ENCODE peak calls at places on chromosomes 13 and 19, in nine cellular contexts. C is NCI-H1930; J is stimulated activated CD8-positive, alpha-beta memory T cell treated with anti-CD3 and anti-CD28 coated beads, Interleukin-15, amount 100 ng/mL, for 1 hour; A is AG08396; T is cardiac muscle cell; Y is PC-3; B is CD4-positive, alpha-beta memory T cell; G is psoas muscle; S is T-helper 2 cell. L is an unnamed sample.

GRCh38 chr13:98475521-98475920 is 101.4 kb downstream of the STK24 start:
- DNase-seq in C (no peak), J (no peak), A (no peak), T (peak), Y (no peak), B (no peak), G (no peak), S (no peak), L (no peak)

GRCh38 chr13:43054803-43055802 is 31.7 kb downstream of the DNAJC15 start:
- DNase-seq in C (no peak), J (no peak), A (peak), T (peak), Y (peak), B (peak), G (no peak), S (no peak), L (peak)

GRCh38 chr13:111561091-111561778 is 240.8 kb downstream of the TEX29 start:
- DNase-seq in C (no peak), J (no peak), A (no peak), T (no peak), Y (no peak), B (no peak), G (no peak), S (no peak), L (no peak)

GRCh38 chr19:6481541-6482342 is at the start of gene DENND1C:
- DNase-seq in C (no peak), J (peak), A (peak), T (peak), Y (peak), B (peak), G (peak), S (peak), L (no peak)

GRCh38 chr19:48672994-48673393 is at the start of gene NTN5:
- DNase-seq in C (no peak), J (no peak), A (no peak), T (no peak), Y (no peak), B (no peak), G (no peak), S (no peak), L (no peak)

GRCh38 chr19:10744848-10745293 is 27.0 kb downstream of the DNM2 start:
- DNase-seq in C (no peak), J (no peak), A (no peak), T (no peak), Y (no peak), B (no peak), G (no peak), S (no peak), L (no peak)

GRCh38 chr13:76969488-76970365 is 21.4 kb downstream of the ACOD1 start:
- DNase-seq in C (no peak), J (no peak), A (no peak), T (no peak), Y (peak), B (no peak), G (no peak), S (no peak), L (no peak)

GRCh38 chr19:13966684-13967128 is 14.4 kb downstream of the DCAF15 start:
- DNase-seq in C (no peak), J (no peak), A (no peak), T (no peak), Y (no peak), B (no peak), G (no peak), S (no peak), L (no peak)

GRCh38 chr13:101309014-101309619 is 107.2 kb downstream of the NALCN start:
- DNase-seq in C (no peak), J (no peak), A (peak), T (no peak), Y (peak), B (no peak), G (no peak), S (no peak), L (peak)

GRCh38 chr19:19873381-19873780 is 7.7 kb downstream of the ZNF253 start:
- DNase-seq in C (no peak), J (no peak), A (no peak), T (no peak), Y (no peak), B (no peak), G (no peak), S (no peak), L (no peak)

GRCh38 chr13:95115525-95115924 is 185.7 kb downstream of the ABCC4 start:
- DNase-seq in C (no peak), J (no peak), A (no peak), T (no peak), Y (peak), B (no peak), G (no peak), S (no peak), L (no peak)

GRCh38 chr19:991174-991931 is 7.2 kb downstream of the WDR18 start:
- DNase-seq in C (no peak), J (peak), A (peak), T (peak), Y (peak), B (peak), G (peak), S (peak), L (no peak)

L was measured in AG09309.